ENCODE peak calls at places on chromosomes 5 and 9, in seven cellular contexts. R is CD8-positive, alpha-beta T cell; U is astrocyte; J is upper lobe of right lung; Z is heart right ventricle; I is spleen; G is GM23248. T is an unnamed sample.

GRCh38 chr9:129994947-129995346 is 48.0 kb downstream of the FNBP1 start:
- DNase-seq in R (no peak), U (no peak), J (no peak), Z (no peak), I (no peak), G (peak; percentile 19), T (no peak)

GRCh38 chr5:158139161-158139560 is 280.2 kb upstream of the CLINT1 start:
- DNase-seq in R (no peak), U (peak; percentile 73), J (no peak), Z (no peak), I (no peak), G (peak; percentile 95), T (no peak)

GRCh38 chr5:7606840-7607453 is 211.0 kb downstream of the ADCY2 start:
- DNase-seq in R (no peak), U (peak; percentile 12), J (no peak), Z (no peak), I (no peak), G (no peak), T (no peak)

GRCh38 chr5:3417376-3417943 is 178.2 kb upstream of the IRX1 start:
- DNase-seq in R (no peak), U (no peak), J (no peak), Z (no peak), I (no peak), G (no peak), T (no peak)

GRCh38 chr9:79895232-79895631 is 323.5 kb downstream of the TLE4 start:
- DNase-seq in R (no peak), U (no peak), J (no peak), Z (no peak), I (no peak), G (no peak), T (no peak)

GRCh38 chr9:35718726-35719511 is 13.1 kb downstream of the TLN1 start:
- DNase-seq in R (no peak), U (no peak), J (no peak), Z (no peak), I (peak; percentile 86), G (peak; percentile 49), T (no peak)

GRCh38 chr9:80649001-80649420 is 1040.3 kb downstream of the TLE1 start:
- DNase-seq in R (no peak), U (peak; percentile 96), J (no peak), Z (no peak), I (no peak), G (peak; percentile 24), T (no peak)

GRCh38 chr5:171953860-171954701 is 52.4 kb downstream of the FBXW11 start:
- DNase-seq in R (no peak), U (peak; percentile 90), J (no peak), Z (no peak), I (no peak), G (peak; percentile 76), T (no peak)

GRCh38 chr9:109517798-109518435 is 19.8 kb upstream of the PTPN3 start:
- DNase-seq in R (no peak), U (no peak), J (no peak), Z (no peak), I (no peak), G (no peak), T (no peak)

GRCh38 chr5:179795049-179795862 is 1.5 kb downstream of the LTC4S start:
- DNase-seq in R (no peak), U (no peak), J (peak; percentile 80), Z (no peak), I (peak; percentile 78), G (peak; percentile 18), T (no peak)

GRCh38 chr5:175814676-175815075 is 56.7 kb upstream of the CPLX2 start:
- DNase-seq in R (no peak), U (peak; percentile 67), J (no peak), Z (peak; percentile 17), I (peak; percentile 40), G (peak; percentile 96), T (no peak)

GRCh38 chr5:140205216-140205615 is 30.2 kb downstream of the CYSTM1 start:
- DNase-seq in R (no peak), U (peak; percentile 14), J (no peak), Z (no peak), I (no peak), G (peak; percentile 69), T (no peak)

GRCh38 chr5:132812949-132813598 is at the start of gene SOWAHA:
- DNase-seq in R (no peak), U (no peak), J (no peak), Z (no peak), I (no peak), G (no peak), T (no peak)

GRCh38 chr9:133154097-133154989 is 9.4 kb downstream of the GBGT1 start:
- DNase-seq in R (no peak), U (no peak), J (peak; percentile 60), Z (no peak), I (peak; percentile 65), G (no peak), T (no peak)

GRCh38 chr9:6845128-6845826 is 87.5 kb downstream of the KDM4C start:
- DNase-seq in R (no peak), U (no peak), J (no peak), Z (no peak), I (no peak), G (no peak), T (no peak)

GRCh38 chr9:131732061-131732526 is 7.8 kb downstream of the RAPGEF1 start:
- DNase-seq in R (no peak), U (peak; percentile 64), J (no peak), Z (no peak), I (no peak), G (peak; percentile 96), T (no peak)

GRCh38 chr5:132215329-132215728 is 12.3 kb downstream of the P4HA2 start:
- DNase-seq in R (no peak), U (peak; percentile 96), J (peak; percentile 91), Z (peak; percentile 93), I (peak; percentile 74), G (peak; percentile 99), T (no peak)

GRCh38 chr9:20294351-20294750 is 327.9 kb downstream of the MLLT3 start:
- DNase-seq in R (no peak), U (no peak), J (no peak), Z (no peak), I (no peak), G (no peak), T (no peak)
- H3K4me1 ChIP-seq in R (peaks cover under 1% of the 10 kb centered on the region), U (peaks cover 12% of the 10 kb centered on the region), J (no peaks in the 10 kb centered on the region), Z (peaks cover 6% of the 10 kb centered on the region), I (no peaks in the 10 kb centered on the region), G (peaks cover 13% of the 10 kb centered on the region), T (peaks cover 2% of the 10 kb centered on the region)

GRCh38 chr9:136052991-136053756 is 41.9 kb downstream of the NACC2 start:
- DNase-seq in R (no peak), U (no peak), J (peak; percentile 61), Z (no peak), I (no peak), G (peak; percentile 38), T (no peak)

GRCh38 chr9:136051568-136052432 is 43.3 kb downstream of the NACC2 start:
- DNase-seq in R (peak; percentile 34), U (peak; percentile 90), J (peak; percentile 82), Z (peak; percentile 52), I (peak; percentile 84), G (peak; percentile 95), T (no peak)

GRCh38 chr9:136053757-136054142 is 41.3 kb downstream of the NACC2 start:
- DNase-seq in R (no peak), U (no peak), J (peak; percentile 60), Z (no peak), I (no peak), G (no peak), T (no peak)

GRCh38 chr9:136050706-136051567 is 44.2 kb downstream of the NACC2 start:
- DNase-seq in R (no peak), U (no peak), J (peak; percentile 67), Z (no peak), I (no peak), G (no peak), T (no peak)

DNA sequence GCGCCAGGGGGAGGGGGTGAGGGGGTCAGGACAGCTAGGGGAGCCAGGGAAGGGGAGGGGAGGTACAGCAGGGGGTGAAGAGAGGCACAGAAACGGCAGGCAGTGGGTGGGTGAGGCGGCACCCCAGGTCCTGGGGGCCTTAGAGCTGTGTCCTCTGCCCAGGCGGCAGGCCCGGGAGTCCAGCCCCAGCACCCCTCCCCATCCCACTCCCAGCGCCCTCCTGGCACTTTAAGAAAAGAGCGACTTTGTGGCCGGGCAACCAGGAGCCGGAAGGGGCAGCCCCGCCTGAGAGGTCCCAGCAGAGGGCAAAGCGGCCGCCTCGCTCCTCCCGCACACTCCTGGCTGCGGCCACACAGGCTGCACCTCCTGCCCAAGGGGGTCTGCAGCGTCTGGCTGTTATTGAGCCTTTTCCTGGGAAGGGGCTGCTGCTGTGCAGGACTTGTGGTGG is 42.6 kb downstream of the NACC2 start:
- DNase-seq in R (no peak), U (no peak), J (peak; percentile 74), Z (no peak), I (no peak), G (peak; percentile 43), T (no peak)
- H3K27ac ChIP-seq in R (no peak overlapping the region), U (peak overlapping the region; percentile 50), J (peak overlapping the region; percentile 61), Z (peak overlapping the region; percentile 63), I (peak overlapping the region; percentile 48), G (peak overlapping the region; percentile 67), T (no peak overlapping the region)

GRCh38 chr9:137632432-137633161 is 13.8 kb downstream of the EHMT1 start:
- DNase-seq in R (no peak), U (no peak), J (no peak), Z (no peak), I (peak; percentile 67), G (peak; percentile 65), T (no peak)
- H3K4me1 ChIP-seq in R (peaks cover 50% of the 10 kb centered on the region), U (peaks cover 2% of the 10 kb centered on the region), J (peaks cover 45% of the 10 kb centered on the region), Z (peaks cover 45% of the 10 kb centered on the region), I (peaks cover 87% of the 10 kb centered on the region), G (peaks cover 4% of the 10 kb centered on the region), T (peaks cover 11% of the 10 kb centered on the region)

GRCh38 chr5:159451197-159452052 is 121.1 kb upstream of the IL12B start:
- DNase-seq in R (no peak), U (peak; percentile 97), J (no peak), Z (no peak), I (no peak), G (peak; percentile 97), T (no peak)
- H3K27ac ChIP-seq in R (no peak overlapping the region), U (peak overlapping the region; percentile 62), J (no peak overlapping the region), Z (peak overlapping the region; percentile 58), I (peak overlapping the region; percentile 29), G (peak overlapping the region; percentile 61), T (no peak overlapping the region)

GRCh38 chr5:113171520-113171919 is 194.9 kb downstream of the DCP2 start:
- DNase-seq in R (no peak), U (no peak), J (no peak), Z (no peak), I (no peak), G (no peak), T (no peak)
- H3K4me1 ChIP-seq in R (no peaks in the 10 kb centered on the region), U (peaks cover 17% of the 10 kb centered on the region), J (no peaks in the 10 kb centered on the region), Z (peaks cover 45% of the 10 kb centered on the region), I (no peaks in the 10 kb centered on the region), G (peaks cover 10% of the 10 kb centered on the region), T (no peaks in the 10 kb centered on the region)

DNA sequence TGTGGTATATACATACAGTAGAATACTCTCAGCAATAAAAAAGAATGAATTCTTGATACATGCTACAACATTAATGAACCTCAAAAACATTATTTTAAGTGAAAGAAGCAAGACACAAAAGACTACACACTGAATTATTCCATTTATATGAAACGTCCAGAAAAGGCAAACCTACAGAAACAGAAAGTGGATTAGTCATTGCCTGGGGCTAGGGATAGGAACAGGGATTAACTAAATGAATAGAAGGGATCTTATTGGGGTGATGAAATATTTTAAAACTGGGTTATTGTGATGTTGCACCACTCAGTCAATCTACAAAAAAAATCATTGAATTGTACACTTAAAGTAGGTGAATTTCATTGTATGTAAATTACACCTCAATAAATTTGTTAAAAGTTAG is 326.7 kb downstream of the PIK3R1 start:
- DNase-seq in R (no peak), U (no peak), J (no peak), Z (no peak), I (no peak), G (peak; percentile 37), T (no peak)
- H3K27ac ChIP-seq in R (no peak overlapping the region), U (no peak overlapping the region), J (no peak overlapping the region), Z (no peak overlapping the region), I (no peak overlapping the region), G (no peak overlapping the region), T (no peak overlapping the region)

GRCh38 chr5:151683444-151683843 is 3.3 kb downstream of the SPARC start:
- DNase-seq in R (no peak), U (no peak), J (no peak), Z (no peak), I (no peak), G (peak; percentile 27), T (no peak)
- H3K4me1 ChIP-seq in R (no peaks in the 10 kb centered on the region), U (peaks cover 73% of the 10 kb centered on the region), J (peaks cover 67% of the 10 kb centered on the region), Z (peaks cover 75% of the 10 kb centered on the region), I (peaks cover 74% of the 10 kb centered on the region), G (peaks cover 63% of the 10 kb centered on the region), T (no peaks in the 10 kb centered on the region)

T was measured in naive thymus-derived CD4-positive, alpha-beta T cell.